ENCODE peak calls at places on chromosomes 1 and 21, in ten cellular contexts. V is fibroblast of pulmonary artery, H is upper lobe of right lung, S is tibial artery, X is nephron progenitor cell, Y is B cell, K is astrocyte of the cerebellum, C is heart left ventricle, T is H9, A is suprapubic skin. F is an unnamed sample.
A peak's percentile ranks its signal among the peaks of the same experiment; 100 is the strongest.

GRCh38 chr1:153985984-153986761 is at the start of gene RAB13:
- DNase-seq in V (peak; percentile 86), H (peak; percentile 93), S (peak; percentile 97), X (peak; percentile 84), Y (no peak), K (no peak), C (peak; percentile 92), T (peak; percentile 93), A (peak; percentile 93), F (peak; percentile 80)

GRCh38 chr1:81220614-81221071 is 580.1 kb upstream of the ADGRL2 start:
- DNase-seq in V (no peak), H (no peak), S (peak; percentile 60), X (no peak), Y (no peak), K (no peak), C (no peak), T (no peak), A (no peak), F (no peak)

GRCh38 chr1:54883349-54884102 is 3.5 kb downstream of the DHCR24 start:
- DNase-seq in V (peak; percentile 81), H (no peak), S (no peak), X (no peak), Y (no peak), K (no peak), C (no peak), T (no peak), A (no peak), F (no peak)

GRCh38 chr1:235122348-235122747 is 6.3 kb downstream of the TOMM20 start:
- DNase-seq in V (no peak), H (no peak), S (no peak), X (no peak), Y (no peak), K (no peak), C (no peak), T (no peak), A (no peak), F (no peak)

GRCh38 chr1:17630048-17630830 is 90.7 kb downstream of the ARHGEF10L start:
- DNase-seq in V (peak; percentile 61), H (peak; percentile 79), S (peak; percentile 96), X (no peak), Y (peak; percentile 29), K (no peak), C (peak; percentile 64), T (no peak), A (peak; percentile 89), F (no peak)

GRCh38 chr1:91754348-91754747 is 131.6 kb downstream of the TGFBR3 start:
- DNase-seq in V (peak; percentile 58), H (no peak), S (no peak), X (no peak), Y (no peak), K (no peak), C (no peak), T (no peak), A (no peak), F (no peak)

GRCh38 chr1:59020151-59020997 is 236.5 kb upstream of the JUN start:
- DNase-seq in V (peak; percentile 74), H (no peak), S (peak; percentile 77), X (no peak), Y (peak; percentile 76), K (peak; percentile 59), C (peak; percentile 62), T (no peak), A (no peak), F (no peak)

GRCh38 chr1:14778882-14779594 is 180.6 kb downstream of the KAZN start:
- DNase-seq in V (peak; percentile 22), H (peak; percentile 69), S (no peak), X (peak; percentile 54), Y (peak; percentile 21), K (no peak), C (no peak), T (peak; percentile 83), A (no peak), F (no peak)

GRCh38 chr1:7885513-7886298 is 32.8 kb upstream of the UTS2 start:
- DNase-seq in V (no peak), H (peak; percentile 95), S (no peak), X (peak; percentile 28), Y (peak; percentile 20), K (no peak), C (no peak), T (peak; percentile 100), A (peak; percentile 78), F (no peak)

GRCh38 chr1:13829152-13829769 is 129.3 kb downstream of the PRDM2 start:
- DNase-seq in V (no peak), H (peak; percentile 64), S (peak; percentile 63), X (no peak), Y (no peak), K (no peak), C (no peak), T (no peak), A (no peak), F (no peak)

GRCh38 chr1:212858461-212859265 is 588 bp downstream of the FLVCR1 start:
- DNase-seq in V (peak; percentile 36), H (peak; percentile 73), S (no peak), X (no peak), Y (peak; percentile 33), K (no peak), C (peak; percentile 28), T (no peak), A (peak; percentile 65), F (peak; percentile 71)

GRCh38 chr1:209023790-209024189 is 559.7 kb upstream of the CAMK1G start:
- DNase-seq in V (no peak), H (no peak), S (no peak), X (no peak), Y (no peak), K (no peak), C (no peak), T (no peak), A (no peak), F (no peak)

GRCh38 chr1:209030454-209031167 is 552.9 kb upstream of the CAMK1G start:
- DNase-seq in V (no peak), H (no peak), S (no peak), X (no peak), Y (no peak), K (no peak), C (no peak), T (no peak), A (no peak), F (no peak)

DNA sequence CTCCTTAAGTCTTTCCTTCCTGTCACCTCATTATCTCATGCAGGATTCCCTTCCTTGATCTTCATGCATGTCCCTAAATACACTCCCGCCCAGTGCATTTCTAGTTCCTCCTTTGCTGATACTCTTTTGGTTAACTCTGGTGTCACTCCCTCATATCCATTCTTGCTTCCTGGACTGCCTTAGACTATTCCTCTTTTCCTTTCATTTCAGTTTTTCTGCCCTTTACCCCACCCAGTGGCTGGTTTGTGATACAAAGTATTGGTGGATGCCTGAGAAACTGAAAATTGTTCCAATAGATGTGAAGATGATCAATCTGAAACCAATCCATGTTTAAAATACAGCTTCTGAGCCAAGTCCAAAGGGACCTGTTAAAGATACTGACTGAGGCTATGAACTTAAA is 553.8 kb upstream of the CAMK1G start:
- DNase-seq in V (no peak), H (no peak), S (no peak), X (no peak), Y (no peak), K (no peak), C (no peak), T (no peak), A (no peak), F (no peak)
- TF ChIP-seq CTCF in V (peak; percentile 12), H (no peak), S (no peak), X (no peak), Y (no peak), K (peak; percentile 34), C (no peak), T (peak; percentile 38), A (no peak), F (peak; percentile 51)

DNA sequence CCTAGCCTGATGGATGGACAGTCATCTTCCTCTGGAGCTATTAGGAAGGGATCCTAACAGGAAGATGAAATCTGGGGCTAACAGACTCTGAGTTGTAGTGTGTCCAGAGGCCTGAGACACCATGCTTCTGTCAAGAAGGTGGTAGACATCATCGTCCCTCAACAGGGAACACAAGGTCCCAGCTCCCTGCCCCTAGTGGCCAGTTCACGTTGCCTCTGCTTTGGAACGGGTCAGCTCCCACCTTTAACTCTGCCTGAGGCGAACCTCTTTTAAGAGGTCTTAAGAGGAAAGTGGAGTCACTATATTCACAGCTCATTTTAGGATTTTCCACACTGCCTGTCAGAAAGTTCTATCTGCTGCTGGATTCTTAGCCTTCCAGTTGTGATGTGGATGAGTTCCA is 28.3 kb downstream of the LRRC71 start:
- DNase-seq in V (no peak), H (no peak), S (peak; percentile 11), X (no peak), Y (no peak), K (no peak), C (peak; percentile 11), T (peak; percentile 51), A (no peak), F (no peak)
- TF ChIP-seq CTCF in V (peak; percentile 39), H (no peak), S (no peak), X (no peak), Y (no peak), K (peak; percentile 27), C (no peak), T (peak; percentile 70), A (no peak), F (peak; percentile 56)

DNA sequence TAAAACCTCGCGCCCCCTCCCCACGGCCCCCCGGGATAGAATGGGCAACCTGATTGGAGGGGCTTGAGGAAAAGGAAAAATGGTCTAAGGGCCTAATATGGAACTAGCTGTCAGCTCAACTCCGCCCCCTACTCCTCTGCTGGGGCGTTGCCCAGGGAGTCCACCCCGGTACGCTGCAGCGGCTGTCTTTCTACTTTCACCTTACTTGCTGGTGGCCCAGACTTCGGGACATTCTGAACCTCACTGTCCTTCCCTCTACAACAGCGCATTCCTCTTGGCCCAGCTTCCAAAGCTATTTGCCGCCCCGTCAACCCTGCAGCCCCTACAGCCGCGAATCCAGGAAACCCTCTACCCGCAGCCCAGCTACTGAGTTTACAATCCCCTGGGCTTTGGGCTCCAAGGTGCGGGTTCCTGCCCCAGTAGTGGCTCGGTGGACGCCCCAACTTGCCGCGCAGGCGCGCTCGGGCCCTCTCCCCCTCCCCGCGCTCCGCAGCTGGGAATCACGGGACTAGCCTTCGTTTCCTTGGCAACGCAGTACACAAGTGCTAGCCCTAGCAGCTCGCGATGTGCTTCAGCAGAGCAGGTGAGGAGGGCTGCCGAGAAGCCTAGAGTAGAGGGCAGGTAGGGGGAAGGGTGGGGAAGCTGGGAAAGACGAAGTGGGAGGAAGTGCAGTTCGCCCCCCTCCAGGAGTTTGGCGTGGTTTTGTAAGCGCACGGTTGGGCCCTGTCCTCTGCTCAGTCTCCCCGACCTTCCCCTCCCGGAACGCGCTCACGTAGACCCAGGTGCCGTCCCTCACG is 55.6 kb downstream of the CHIA start:
- DNase-seq in V (peak; percentile 85), H (peak; percentile 95), S (peak; percentile 87), X (peak; percentile 91), Y (peak; percentile 95), K (peak; percentile 51), C (peak; percentile 81), T (peak; percentile 97), A (peak; percentile 93), F (peak; percentile 92)
- TF ChIP-seq CTCF in V (no peak), H (peak; percentile 21), S (no peak), X (no peak), Y (no peak), K (peak; percentile 21), C (peak; percentile 30), T (peak; percentile 38), A (no peak), F (peak; percentile 21)

DNA sequence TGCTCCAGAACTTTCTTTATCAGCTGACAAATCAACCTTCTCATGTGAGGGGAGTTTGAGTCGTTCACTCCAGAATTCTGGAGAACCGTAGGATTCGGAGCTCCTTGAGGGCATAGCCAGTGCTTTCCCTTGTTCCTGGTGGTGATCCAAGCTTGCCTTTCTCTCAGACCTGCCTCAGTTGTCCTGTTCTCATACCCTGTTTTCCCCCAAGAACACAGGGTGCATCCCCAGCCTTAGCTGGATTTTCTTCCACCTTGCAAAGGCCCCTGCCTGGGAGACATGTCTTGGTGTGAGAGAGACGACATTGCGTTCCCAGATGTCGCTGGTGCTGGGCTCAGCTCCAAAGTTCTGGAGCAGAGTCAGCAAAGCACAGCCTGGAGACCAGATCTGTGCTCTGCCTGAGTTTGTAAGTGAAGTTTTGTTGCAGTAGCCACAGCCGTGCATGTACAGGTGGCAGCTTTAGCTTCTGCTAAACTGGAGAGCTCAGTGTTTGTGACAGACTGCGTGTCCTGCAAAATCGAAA is 40.0 kb downstream of the ABCG1 start:
- DNase-seq in V (no peak), H (no peak), S (no peak), X (no peak), Y (no peak), K (no peak), C (no peak), T (no peak), A (no peak), F (no peak)
- TF ChIP-seq CTCF in V (no peak), H (no peak), S (no peak), X (no peak), Y (peak; percentile 2), K (no peak), C (peak; percentile 25), T (no peak), A (peak; percentile 0), F (peak; percentile 30)